ENCODE peak calls at places on chromosomes 3 and 15, in seven cellular contexts. U, O, D, E, Y, I and Z are unnamed samples.

GRCh38 chr3:194732617-194733016 is 46.9 kb downstream of the FAM43A start:
- DNase-seq in Y (no peak), O (no peak), I (no peak), U (no peak), D (no peak), E (no peak), Z (no peak)

GRCh38 chr3:25532763-25533162 is 104.7 kb downstream of the RARB start:
- DNase-seq in Y (peak), U (no peak), O (no peak), D (no peak), I (no peak), E (peak), Z (no peak)

GRCh38 chr3:190644035-190644434 is 130.2 kb downstream of the IL1RAP start:
- DNase-seq in E (no peak), U (no peak), D (no peak), O (no peak), Y (no peak), I (no peak), Z (no peak)

GRCh38 chr3:189322339-189322738 is 150.6 kb downstream of the TPRG1 start:
- DNase-seq in D (no peak), E (no peak), U (no peak), O (no peak), I (no peak), Y (no peak), Z (no peak)

GRCh38 chr3:150666167-150666566 is 37.6 kb downstream of the ERICH6 start:
- DNase-seq in Y (no peak), U (no peak), D (no peak), I (no peak), E (no peak), O (no peak), Z (no peak)

GRCh38 chr3:68893600-68894239 is 38.6 kb downstream of the TAFA4 start:
- DNase-seq in U (no peak), O (no peak), Y (no peak), D (no peak), E (no peak), I (no peak), Z (no peak)

GRCh38 chr3:177358968-177359600 is 161.8 kb upstream of the TBL1XR1 start:
- DNase-seq in O (peak), D (peak), E (peak), U (peak), Y (peak), I (peak), Z (peak)

GRCh38 chr15:52557242-52557641 is 11.6 kb downstream of the ARPP19 start:
- DNase-seq in U (no peak), Y (no peak), O (no peak), E (no peak), I (no peak), D (no peak), Z (no peak)

DNA sequence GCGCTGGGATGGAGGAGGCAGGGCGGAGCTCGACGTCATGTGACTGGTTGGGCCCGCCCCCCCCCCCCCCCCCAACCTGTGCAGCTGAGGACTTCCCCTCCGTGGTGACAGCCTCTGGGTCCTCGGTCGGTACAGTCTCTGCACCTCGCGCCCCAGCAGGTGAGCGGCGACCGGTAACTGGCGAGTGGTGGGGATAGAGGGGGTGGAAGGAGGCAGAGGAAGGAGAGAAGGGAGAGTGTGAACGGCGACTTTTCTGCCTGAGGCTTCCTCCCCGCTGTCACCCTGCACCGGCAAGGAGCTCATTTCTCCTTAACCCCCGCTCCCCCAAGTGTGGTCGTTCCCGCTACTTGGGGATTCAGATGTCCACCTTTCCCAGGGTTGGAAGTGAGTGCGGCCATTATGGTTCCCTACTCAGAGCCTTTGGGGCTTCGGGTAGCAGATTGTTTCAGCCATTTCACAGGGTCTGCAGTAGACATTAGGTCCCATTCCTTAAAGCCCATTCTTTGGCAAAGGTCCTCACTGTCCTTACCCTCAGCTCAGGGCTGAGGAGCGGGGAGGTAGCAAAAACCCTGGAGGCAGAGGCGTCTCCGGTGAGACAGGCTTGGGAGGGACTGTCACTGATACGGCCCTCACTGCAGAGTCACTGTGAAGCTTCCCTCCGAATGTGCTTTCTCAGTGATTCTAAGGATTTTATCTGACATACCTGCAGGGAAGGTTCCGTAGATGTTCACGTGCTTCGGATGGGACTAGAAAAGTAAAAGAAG is at the start of gene ATP6V1A:
- DNase-seq in D (no peak), O (peak), I (peak), E (peak), Y (peak), U (peak), Z (peak)
- TF ChIP-seq POLR2A in D (no peak), O (no peak), I (no peak), E (peak), Y (peak), U (peak), Z (peak)

DNA sequence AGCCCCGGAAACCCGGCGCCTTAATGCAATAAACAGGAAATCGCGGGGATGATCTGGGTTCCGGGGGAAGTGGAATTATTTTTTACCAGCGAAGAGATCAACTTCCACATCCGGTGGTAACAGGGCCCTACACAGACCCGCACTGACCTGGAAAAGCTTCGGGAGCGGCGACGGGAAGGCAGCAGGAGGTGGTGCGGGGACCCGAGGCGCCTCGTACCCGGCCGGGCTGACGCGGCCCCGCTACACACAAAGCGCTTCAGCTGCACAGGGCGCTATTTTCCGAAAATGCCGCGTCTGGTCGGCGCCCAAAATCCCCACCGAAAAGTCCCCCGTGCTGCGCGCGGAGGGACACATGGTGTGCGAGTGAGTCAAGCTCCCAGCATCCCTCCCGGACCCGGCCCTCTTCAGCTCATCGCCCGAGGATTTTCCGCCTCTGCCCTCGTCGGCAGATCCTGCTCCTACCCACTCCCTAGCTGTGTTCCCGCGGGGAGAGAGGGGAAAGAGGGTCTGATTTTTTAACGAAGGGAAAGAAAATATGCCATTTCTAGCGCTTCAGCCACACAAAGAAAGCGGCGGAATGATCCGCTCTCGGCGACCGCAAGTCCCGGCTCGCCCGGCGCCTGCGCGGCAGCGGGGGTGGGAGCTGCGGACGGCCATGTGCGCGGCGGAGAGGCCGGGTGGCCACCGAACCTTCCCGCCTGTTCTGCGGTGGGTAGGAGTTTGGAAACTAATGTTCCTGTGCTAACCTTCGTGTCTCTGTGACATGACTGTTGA is at the start of gene GABPB1:
- DNase-seq in O (peak), I (peak), D (peak), E (peak), U (peak), Y (peak), Z (peak)
- TF ChIP-seq POLR2A in O (no peak), I (peak), D (peak), E (peak), U (peak), Y (peak), Z (peak)

DNA sequence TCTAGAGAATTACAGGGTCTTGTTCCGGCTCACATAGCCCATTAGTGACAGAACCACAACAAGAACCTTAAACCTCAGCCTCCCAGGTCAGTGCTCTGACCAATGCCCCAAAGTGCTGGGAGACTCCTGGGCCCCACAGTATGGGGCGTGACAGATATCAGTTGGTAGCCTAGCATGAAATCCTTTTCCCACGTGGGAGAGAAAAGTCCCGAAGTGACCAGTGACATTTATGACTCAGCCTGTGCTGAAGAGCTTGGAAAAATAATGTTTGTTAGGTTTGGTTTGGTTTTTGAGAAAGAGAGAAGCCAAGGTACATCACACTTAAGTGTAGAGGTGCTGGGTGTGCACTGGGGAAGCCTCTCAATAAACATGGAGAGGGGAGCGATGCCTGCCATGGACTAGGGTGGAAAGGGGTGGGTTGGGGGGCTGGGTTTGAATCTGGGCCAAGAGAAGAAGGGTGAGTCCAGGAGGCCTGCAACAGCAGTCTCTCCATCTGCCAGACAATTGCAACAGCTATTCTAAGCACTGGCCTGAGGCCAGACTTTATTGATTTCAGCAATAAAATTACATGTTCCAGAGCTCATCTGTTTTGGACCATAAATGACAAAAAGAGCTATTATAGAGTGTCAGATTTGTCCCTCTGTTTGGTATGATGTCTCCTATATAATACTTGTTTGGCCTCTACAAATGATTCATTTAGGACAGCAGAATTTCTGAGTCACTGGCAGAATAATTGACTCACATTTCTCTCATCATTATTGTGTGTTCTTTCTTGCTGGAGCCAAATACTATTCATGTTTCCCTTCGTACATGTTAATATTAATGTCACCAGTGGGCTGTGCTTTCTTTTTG is 43.4 kb downstream of the C2CD4A start:
- DNase-seq in Y (no peak), E (no peak), I (no peak), O (no peak), U (no peak), D (no peak), Z (peak)
- TF ChIP-seq POLR2A in Y (no peak), E (no peak), I (no peak), O (no peak), U (no peak), D (no peak), Z (no peak)

GRCh38 chr3:13895155-13896105 is 15.6 kb upstream of the WNT7A start:
- DNase-seq in D (peak), I (peak), E (peak), O (peak), U (peak), Y (peak), Z (peak)
- TF ChIP-seq POLR2A in D (peak), I (peak), E (no peak), O (peak), U (peak), Y (no peak), Z (peak)